ENCODE peak calls at places on chromosomes 13 and 19, in five cellular contexts. N is heart right ventricle, Z is astrocyte, J is bronchial epithelial cell, I is neural progenitor cell. G is an unnamed sample.

GRCh38 chr19:58479736-58480480 is 3.8 kb downstream of the ZNF446 start:
- DNase-seq in N (no peak), Z (no peak), J (no peak), I (no peak), G (no peak)

GRCh38 chr19:17325881-17326594 is 8.6 kb downstream of the ANO8 start:
- DNase-seq in N (no peak), Z (no peak), J (no peak), I (no peak), G (no peak)

GRCh38 chr19:15144046-15144646 is 36.9 kb downstream of the SYDE1 start:
- DNase-seq in N (no peak), Z (no peak), J (peak), I (no peak), G (no peak)

GRCh38 chr19:35879068-35879467 is 10.7 kb downstream of the APLP1 start:
- DNase-seq in N (no peak), Z (no peak), J (no peak), I (no peak), G (no peak)

GRCh38 chr19:1088419-1089066 is 6.6 kb downstream of the POLR2E start:
- DNase-seq in N (no peak), Z (no peak), J (no peak), I (no peak), G (no peak)

GRCh38 chr13:98965325-98965724 is 12.5 kb downstream of the DOCK9 start:
- DNase-seq in N (no peak), Z (no peak), J (no peak), I (no peak), G (no peak)

GRCh38 chr13:101875717-101876393 is 423.4 kb downstream of the ITGBL1 start:
- DNase-seq in N (no peak), Z (peak), J (peak), I (no peak), G (peak)

GRCh38 chr19:43560687-43561086 is 14.6 kb downstream of the XRCC1 start:
- DNase-seq in N (no peak), Z (no peak), J (no peak), I (no peak), G (peak)

GRCh38 chr13:96089749-96090239 is at the start of gene HS6ST3:
- DNase-seq in N (peak), Z (no peak), J (peak), I (peak), G (peak)

GRCh38 chr19:12075538-12076139 is 11.1 kb downstream of the ZNF844 start:
- DNase-seq in N (no peak), Z (no peak), J (no peak), I (no peak), G (no peak)

GRCh38 chr13:107865643-107866006 is 349.7 kb downstream of the LIG4 start:
- DNase-seq in N (no peak), Z (peak), J (no peak), I (no peak), G (no peak)

GRCh38 chr19:31092189-31092753 is 257.0 kb downstream of the TSHZ3 start:
- DNase-seq in N (peak), Z (no peak), J (no peak), I (no peak), G (no peak)

GRCh38 chr13:44436589-44437337 is 63.1 kb downstream of the SERP2 start:
- DNase-seq in N (peak), Z (peak), J (peak), I (peak), G (peak)

GRCh38 chr13:24671367-24672117 is 8.7 kb upstream of the ATP12A start:
- DNase-seq in N (peak), Z (peak), J (peak), I (peak), G (peak)

GRCh38 chr19:42122691-42123607 is 9.3 kb downstream of the POU2F2 start:
- DNase-seq in N (no peak), Z (no peak), J (no peak), I (no peak), G (peak)
- TF ChIP-seq CTCF in N (no peak), Z (no peak), J (no peak), I (no peak), G (peak)

GRCh38 chr19:21498651-21499050 is 6.8 kb upstream of the ZNF429 start:
- DNase-seq in N (no peak), Z (peak), J (no peak), I (no peak), G (no peak)

GRCh38 chr19:21492932-21493906 is 12.2 kb upstream of the ZNF429 start:
- DNase-seq in N (no peak), Z (no peak), J (no peak), I (no peak), G (no peak)

GRCh38 chr19:21491161-21491560 is 14.2 kb upstream of the ZNF429 start:
- DNase-seq in N (no peak), Z (no peak), J (peak), I (no peak), G (peak)

GRCh38 chr19:21496876-21497275 is 8.5 kb upstream of the ZNF429 start:
- DNase-seq in N (no peak), Z (no peak), J (no peak), I (no peak), G (no peak)
- H3K4me3 ChIP-seq in N (no peak), Z (no peak), J (no peak), I (no peak), G (no peak)

DNA sequence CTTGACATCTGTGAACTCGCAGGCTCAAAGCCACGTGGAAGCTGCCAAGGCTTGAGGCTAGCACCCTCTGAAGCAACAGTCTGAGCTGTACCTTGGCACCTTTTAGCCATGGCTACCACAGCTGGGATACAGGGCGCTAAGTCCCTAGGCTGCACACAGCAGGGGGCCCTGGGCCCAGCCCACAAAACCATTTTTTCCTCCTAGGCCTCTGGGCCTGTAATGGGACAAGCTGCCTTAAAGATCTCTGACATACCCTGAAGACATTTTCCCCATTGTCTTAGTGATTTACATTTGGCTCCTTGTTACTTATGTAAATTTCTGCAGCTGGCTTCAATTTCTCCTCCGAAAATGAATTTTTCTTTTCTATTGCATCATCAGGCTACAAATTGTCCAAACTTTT is 455.9 kb downstream of the TDRD3 start:
- DNase-seq in N (no peak), Z (no peak), J (no peak), I (no peak), G (no peak)
- TF ChIP-seq CTCF in N (no peak), Z (no peak), J (no peak), I (no peak), G (no peak)

GRCh38 chr13:80428344-80429096 is 87.6 kb upstream of the SPRY2 start:
- DNase-seq in N (no peak), Z (no peak), J (no peak), I (peak), G (no peak)
- H3K4me3 ChIP-seq in N (no peak), Z (no peak), J (no peak), I (no peak), G (no peak)

DNA sequence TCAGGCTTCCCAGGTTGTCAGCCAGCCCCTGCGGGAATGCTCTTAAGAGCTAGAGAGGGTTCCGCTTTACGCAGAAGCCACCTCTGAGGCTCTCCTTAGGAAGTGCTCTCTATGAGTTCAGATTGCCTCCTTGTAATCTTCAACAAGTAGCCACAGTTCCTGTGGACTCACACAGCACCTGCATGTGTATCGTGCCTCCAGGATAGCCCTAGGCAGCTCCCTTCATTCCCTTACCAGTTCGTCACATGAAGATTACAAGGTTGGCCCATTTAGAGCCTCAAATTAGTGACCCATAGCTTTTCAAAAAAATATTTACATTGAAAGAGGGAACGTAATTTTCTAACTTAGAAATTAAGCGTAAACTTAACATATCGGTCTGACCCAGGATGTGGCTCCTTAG is 284.3 kb downstream of the MTUS2 start:
- DNase-seq in N (no peak), Z (no peak), J (no peak), I (no peak), G (no peak)
- TF ChIP-seq CTCF in N (no peak), Z (no peak), J (no peak), I (no peak), G (no peak)

DNA sequence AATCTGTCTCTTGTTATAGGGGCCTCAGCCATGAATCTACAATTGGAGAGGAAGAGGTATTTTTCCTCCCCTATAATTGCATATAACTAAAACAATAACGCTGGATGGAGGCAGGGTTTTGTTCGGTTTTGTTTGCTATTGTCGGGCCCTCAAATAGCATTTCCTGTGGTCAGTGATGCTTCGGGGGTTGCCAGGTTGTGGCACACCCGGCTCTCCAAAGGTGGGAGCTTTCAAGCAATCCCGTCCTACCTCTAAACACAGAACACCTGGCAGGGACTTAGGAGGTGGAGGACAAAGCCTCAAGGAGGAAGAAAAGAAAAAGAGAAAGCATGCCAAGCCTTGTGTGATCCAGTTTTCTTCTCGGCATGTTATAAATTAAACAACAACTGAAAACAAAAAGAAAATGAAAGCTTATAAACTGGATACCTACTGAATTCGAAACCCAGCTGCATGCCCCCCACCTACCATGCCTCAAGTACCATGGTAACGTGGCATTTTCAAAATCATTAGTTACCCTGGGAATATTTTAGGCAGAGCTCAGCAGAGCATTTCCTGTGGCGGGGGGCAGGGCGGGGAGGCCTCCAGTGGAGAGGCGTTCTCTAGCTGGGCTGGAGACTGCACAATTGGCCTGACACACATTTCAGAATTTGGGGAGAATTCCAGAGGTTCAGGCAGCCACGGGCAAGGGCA is 213.8 kb downstream of the DCLK1 start:
- DNase-seq in N (no peak), Z (peak), J (no peak), I (no peak), G (peak)
- H3K4me3 ChIP-seq in N (no peak), Z (peak), J (no peak), I (no peak), G (no peak)